ENCODE peak calls at places on chromosome 22, in seven cellular contexts. F, Z, D, R, V, N and A are unnamed samples.

GRCh38 chr22:34877506-34877905 is 188.5 kb upstream of the ISX start:
- DNase-seq in F (no peak), Z (no peak), D (no peak), R (peak), V (no peak), N (peak), A (no peak)

GRCh38 chr22:47195676-47196492 is 433.4 kb downstream of the TBC1D22A start:
- DNase-seq in F (no peak), Z (no peak), D (no peak), R (no peak), V (peak), N (no peak), A (no peak)

GRCh38 chr22:19067696-19068348 is 54.4 kb downstream of the DGCR2 start:
- DNase-seq in F (no peak), Z (no peak), D (no peak), R (no peak), V (no peak), N (no peak), A (no peak)

GRCh38 chr22:19766506-19767426 is 6.2 kb downstream of the TBX1 start:
- DNase-seq in F (no peak), Z (no peak), D (peak), R (no peak), V (peak), N (no peak), A (no peak)

GRCh38 chr22:20418211-20418788 is 19.3 kb downstream of the SCARF2 start:
- DNase-seq in F (peak), Z (peak), D (peak), R (peak), V (peak), N (peak), A (peak)

GRCh38 chr22:48701296-48702030 is 1126.2 kb downstream of the BRD1 start:
- DNase-seq in F (no peak), Z (no peak), D (no peak), R (no peak), V (no peak), N (no peak), A (no peak)

GRCh38 chr22:48353116-48353947 is 1474.3 kb downstream of the BRD1 start:
- DNase-seq in F (no peak), Z (peak), D (no peak), R (no peak), V (peak), N (no peak), A (no peak)

GRCh38 chr22:23849009-23850006 is 8.4 kb upstream of the SLC2A11 start:
- DNase-seq in F (peak), Z (peak), D (peak), R (peak), V (peak), N (peak), A (peak)

GRCh38 chr22:26660961-26661578 is 3.7 kb downstream of the MIAT start:
- DNase-seq in F (no peak), Z (no peak), D (peak), R (no peak), V (no peak), N (no peak), A (no peak)

GRCh38 chr22:35835998-35836691 is 118.5 kb downstream of the APOL5 start:
- DNase-seq in F (peak), Z (peak), D (peak), R (peak), V (no peak), N (peak), A (peak)

GRCh38 chr22:19603767-19604166 is 79.6 kb upstream of the CLDN5 start:
- DNase-seq in F (no peak), Z (no peak), D (no peak), R (no peak), V (no peak), N (no peak), A (no peak)

GRCh38 chr22:48856308-48856615 is 971.4 kb downstream of the BRD1 start:
- DNase-seq in F (no peak), Z (no peak), D (no peak), R (no peak), V (no peak), N (no peak), A (no peak)

GRCh38 chr22:26031641-26032040 is 137.6 kb upstream of the SEZ6L start:
- DNase-seq in F (no peak), Z (no peak), D (no peak), R (no peak), V (no peak), N (no peak), A (no peak)

GRCh38 chr22:20203142-20204099 is 52.6 kb upstream of the CCDC188 start:
- DNase-seq in F (no peak), Z (no peak), D (peak), R (no peak), V (peak), N (peak), A (no peak)

GRCh38 chr22:26134654-26135330 is 34.5 kb upstream of the SEZ6L start:
- DNase-seq in F (no peak), Z (no peak), D (peak), R (no peak), V (no peak), N (no peak), A (no peak)

GRCh38 chr22:24244144-24244787 is 616 bp downstream of the GGT5 start:
- DNase-seq in F (peak), Z (no peak), D (no peak), R (no peak), V (peak), N (peak), A (no peak)

GRCh38 chr22:27879923-27880322 is 39.1 kb downstream of the PITPNB start:
- DNase-seq in F (no peak), Z (no peak), D (peak), R (peak), V (no peak), N (peak), A (no peak)

GRCh38 chr22:42747701-42748513 is 27.2 kb upstream of the A4GALT start:
- DNase-seq in F (no peak), Z (no peak), D (no peak), R (peak), V (no peak), N (peak), A (no peak)

GRCh38 chr22:47152236-47152635 is 389.8 kb downstream of the TBC1D22A start:
- DNase-seq in F (no peak), Z (no peak), D (no peak), R (no peak), V (no peak), N (no peak), A (no peak)

GRCh38 chr22:26477341-26477731 is 6.2 kb downstream of the HPS4 start:
- DNase-seq in F (no peak), Z (no peak), D (no peak), R (no peak), V (no peak), N (no peak), A (no peak)

GRCh38 chr22:18985761-18986160 is 49.7 kb upstream of the PRODH start:
- DNase-seq in F (no peak), Z (peak), D (no peak), R (no peak), V (no peak), N (no peak), A (no peak)

GRCh38 chr22:41539146-41540005 is 4.9 kb downstream of the POLR3H start:
- DNase-seq in F (no peak), Z (no peak), D (no peak), R (no peak), V (no peak), N (peak), A (no peak)

GRCh38 chr22:35133702-35134395 is 67.9 kb downstream of the ISX start:
- DNase-seq in F (no peak), Z (no peak), D (no peak), R (no peak), V (no peak), N (no peak), A (no peak)

GRCh38 chr22:40361100-40361499 is 9.3 kb upstream of the SGSM3 start:
- DNase-seq in F (no peak), Z (no peak), D (no peak), R (no peak), V (no peak), N (no peak), A (no peak)
- H3K4me3 ChIP-seq in F (no peak), Z (no peak), D (no peak), R (no peak), V (no peak), N (no peak), A (no peak)

GRCh38 chr22:49948958-49949913 is 11.3 kb upstream of the PIM3 start:
- DNase-seq in F (no peak), Z (no peak), D (no peak), R (peak), V (peak), N (no peak), A (peak)
- TF ChIP-seq CTCF in F (no peak), Z (no peak), D (no peak), R (no peak), V (no peak), N (no peak), A (no peak)

GRCh38 chr22:37335819-37336199 is 53.5 kb downstream of the CYTH4 start:
- DNase-seq in F (no peak), Z (no peak), D (no peak), R (no peak), V (no peak), N (no peak), A (no peak)

GRCh38 chr22:37336474-37337028 is 54.2 kb downstream of the CYTH4 start:
- DNase-seq in F (no peak), Z (no peak), D (no peak), R (no peak), V (no peak), N (no peak), A (peak)

GRCh38 chr22:37334461-37334858 is 52.2 kb downstream of the CYTH4 start:
- DNase-seq in F (no peak), Z (no peak), D (peak), R (no peak), V (no peak), N (no peak), A (no peak)

GRCh38 chr22:37333724-37334460 is 51.6 kb downstream of the CYTH4 start:
- DNase-seq in F (no peak), Z (no peak), D (no peak), R (no peak), V (no peak), N (no peak), A (no peak)

GRCh38 chr22:37334859-37335818 is 52.8 kb downstream of the CYTH4 start:
- DNase-seq in F (no peak), Z (no peak), D (peak), R (no peak), V (no peak), N (no peak), A (no peak)
- H3K4me3 ChIP-seq in F (no peak), Z (peak), D (peak), R (no peak), V (no peak), N (no peak), A (no peak)

DNA sequence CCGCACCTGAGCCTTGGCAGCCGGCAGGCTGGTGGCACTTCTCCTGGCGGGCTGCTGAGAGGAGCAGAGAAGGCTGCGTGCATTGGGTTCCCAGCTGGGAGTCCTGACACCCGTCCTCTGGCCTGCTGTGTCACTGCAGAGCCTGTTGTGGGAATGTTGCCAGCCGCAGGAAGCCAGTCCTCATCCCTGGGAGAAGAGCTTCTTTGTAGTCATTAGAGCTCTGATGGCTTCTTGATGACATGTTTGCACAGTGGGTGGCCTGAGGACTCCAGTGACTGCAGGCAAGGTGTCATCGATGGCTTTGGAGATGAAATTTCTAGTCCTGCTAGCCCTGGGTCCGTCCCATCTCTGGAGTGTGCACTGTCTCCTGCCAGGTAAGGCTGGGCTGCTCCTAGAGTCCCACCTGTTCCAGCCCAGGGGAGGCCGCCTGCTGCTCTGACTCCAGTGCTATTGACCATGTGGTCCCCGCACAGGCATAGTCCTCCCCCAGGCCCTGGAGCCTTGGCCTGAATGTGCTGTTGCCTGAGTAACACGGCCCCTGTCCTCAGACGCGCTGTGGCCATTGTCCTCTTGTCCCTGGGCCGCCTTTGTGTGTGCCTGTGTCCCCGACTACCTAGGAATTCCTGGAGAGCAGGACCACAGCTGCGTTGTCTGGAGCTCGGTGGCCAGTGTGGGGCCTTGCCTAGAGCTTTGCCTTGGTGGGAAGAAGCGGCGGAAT is 129.2 kb downstream of the CACNA1I start:
- DNase-seq in F (no peak), Z (no peak), D (no peak), R (no peak), V (no peak), N (no peak), A (no peak)
- TF ChIP-seq CTCF in F (no peak), Z (no peak), D (no peak), R (no peak), V (no peak), N (no peak), A (no peak)

GRCh38 chr22:38441620-38442287 is 13.2 kb downstream of the KCNJ4 start:
- DNase-seq in F (no peak), Z (no peak), D (no peak), R (no peak), V (no peak), N (no peak), A (no peak)
- H3K4me3 ChIP-seq in F (no peak), Z (no peak), D (no peak), R (no peak), V (no peak), N (no peak), A (no peak)

GRCh38 chr22:22754268-22754657 is 109.8 kb downstream of the GGTLC2 start:
- DNase-seq in F (no peak), Z (no peak), D (no peak), R (no peak), V (no peak), N (no peak), A (no peak)

GRCh38 chr22:22754961-22755777 is 110.8 kb downstream of the GGTLC2 start:
- DNase-seq in F (no peak), Z (no peak), D (no peak), R (no peak), V (no peak), N (no peak), A (no peak)

GRCh38 chr22:22752556-22753477 is 108.4 kb downstream of the GGTLC2 start:
- DNase-seq in F (no peak), Z (no peak), D (no peak), R (peak), V (no peak), N (peak), A (no peak)

GRCh38 chr22:22752199-22752555 is 107.8 kb downstream of the GGTLC2 start:
- DNase-seq in F (no peak), Z (no peak), D (no peak), R (no peak), V (no peak), N (no peak), A (no peak)

GRCh38 chr22:22753526-22754267 is 109.3 kb downstream of the GGTLC2 start:
- DNase-seq in F (no peak), Z (no peak), D (peak), R (peak), V (no peak), N (no peak), A (peak)
- TF ChIP-seq CTCF in F (peak), Z (peak), D (peak), R (peak), V (peak), N (peak), A (peak)

GRCh38 chr22:45866398-45867117 is 110.4 kb downstream of the WNT7B start:
- DNase-seq in F (no peak), Z (peak), D (peak), R (no peak), V (peak), N (no peak), A (no peak)
- H3K4me3 ChIP-seq in F (no peak), Z (peak), D (peak), R (no peak), V (peak), N (no peak), A (no peak)

DNA sequence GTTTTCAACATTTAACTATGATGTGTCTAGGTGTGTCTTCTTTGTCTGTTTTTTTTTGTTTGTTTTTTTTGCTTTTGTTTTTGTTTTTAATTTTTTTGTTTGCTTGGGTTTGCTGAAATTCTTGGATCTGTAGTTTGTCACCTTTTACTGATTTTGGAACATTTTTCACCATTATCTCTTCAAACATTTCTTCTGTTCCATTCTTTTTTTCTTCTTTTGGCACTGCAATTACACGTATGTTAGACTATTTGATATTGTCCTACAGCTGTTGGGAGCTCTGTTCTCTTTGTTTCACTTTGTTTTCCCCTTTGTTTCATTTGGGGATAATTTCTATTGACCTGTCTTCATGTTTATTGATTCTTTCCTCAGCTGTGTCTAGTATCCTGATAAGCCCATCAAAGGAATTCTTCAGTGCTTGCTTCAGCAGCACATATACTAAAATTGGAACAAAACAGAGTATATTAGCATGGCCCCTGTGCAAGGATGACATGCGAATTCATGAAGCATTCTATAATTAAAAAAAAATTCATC is 60.8 kb downstream of the KREMEN1 start:
- DNase-seq in F (no peak), Z (no peak), D (no peak), R (no peak), V (no peak), N (no peak), A (no peak)
- TF ChIP-seq CTCF in F (no peak), Z (no peak), D (no peak), R (no peak), V (no peak), N (no peak), A (no peak)

DNA sequence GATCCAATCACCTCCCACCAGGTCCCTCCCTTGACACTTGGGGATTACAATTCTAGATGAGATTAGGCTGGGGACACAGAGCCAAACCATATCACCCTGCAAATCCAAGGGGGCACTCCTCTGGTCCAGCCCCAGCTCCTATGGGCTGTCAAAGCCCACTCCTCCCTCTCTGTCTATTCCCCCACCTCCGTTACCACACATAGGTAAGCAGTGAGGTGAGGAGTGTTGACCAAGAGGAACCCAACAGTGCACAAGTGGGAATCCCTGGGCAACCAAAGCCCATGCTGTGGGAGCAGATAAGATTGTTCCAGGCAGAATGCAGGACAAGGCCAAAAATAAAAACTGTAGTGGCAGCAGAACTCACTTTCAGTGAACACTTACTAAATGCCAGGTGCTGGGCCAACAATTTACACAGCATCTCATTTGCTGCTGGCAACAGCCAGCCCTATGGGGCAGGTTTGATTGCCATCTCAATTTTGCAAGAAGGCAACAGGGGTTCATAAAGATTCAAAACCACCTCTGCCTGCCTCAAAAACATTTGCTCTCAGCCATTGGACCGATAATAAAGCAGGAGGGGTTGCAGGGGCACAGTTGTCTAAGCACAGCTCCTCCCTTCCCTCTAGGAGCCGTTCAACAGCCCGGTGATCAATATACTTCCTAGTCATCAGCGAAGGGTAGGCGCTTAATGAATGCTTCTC is 8.9 kb downstream of the SDF2L1 start:
- DNase-seq in F (no peak), Z (no peak), D (peak), R (no peak), V (no peak), N (no peak), A (no peak)
- H3K4me3 ChIP-seq in F (no peak), Z (peak), D (peak), R (no peak), V (peak), N (peak), A (no peak)